ENCODE peak calls at places on chromosomes 1 and 21, in ten cellular contexts. One of them, this sample, is unnamed.

GRCh38 chr1:54834007-54834541 is 33.0 kb upstream of the TTC22 start:
- DNase-seq in NCI-H1092: no peak
- DNase-seq in activated naive CD8-positive, alpha-beta T cell treated with anti-CD3 and anti-CD28 coated beads, Interleukin-2, amount 50 U/mL, for 24 hours: no peak
- DNase-seq in epithelial cell of prostate: no peak
- DNase-seq in activated CD4-positive, CD25-positive, alpha-beta regulatory T cell: no peak
- DNase-seq in MG63: no peak
- DNase-seq in choroid plexus epithelial cell: no peak
- DNase-seq in endodermal cell: no peak
- DNase-seq in breast epithelium: no peak
- DNase-seq in ELF-1: no peak
- DNase-seq in this sample: no peak

GRCh38 chr21:36430841-36431240 is 45.6 kb downstream of the CHAF1B start:
- DNase-seq in NCI-H1092: no peak
- DNase-seq in activated naive CD8-positive, alpha-beta T cell treated with anti-CD3 and anti-CD28 coated beads, Interleukin-2, amount 50 U/mL, for 24 hours: no peak
- DNase-seq in epithelial cell of prostate: no peak
- DNase-seq in activated CD4-positive, CD25-positive, alpha-beta regulatory T cell: no peak
- DNase-seq in MG63: peak
- DNase-seq in choroid plexus epithelial cell: peak
- DNase-seq in endodermal cell: no peak
- DNase-seq in breast epithelium: no peak
- DNase-seq in ELF-1: no peak
- DNase-seq in this sample: no peak

GRCh38 chr21:17371470-17371869 is 141.4 kb upstream of the CXADR start:
- DNase-seq in NCI-H1092: no peak
- DNase-seq in activated naive CD8-positive, alpha-beta T cell treated with anti-CD3 and anti-CD28 coated beads, Interleukin-2, amount 50 U/mL, for 24 hours: no peak
- DNase-seq in epithelial cell of prostate: peak
- DNase-seq in activated CD4-positive, CD25-positive, alpha-beta regulatory T cell: no peak
- DNase-seq in MG63: no peak
- DNase-seq in choroid plexus epithelial cell: peak
- DNase-seq in endodermal cell: no peak
- DNase-seq in breast epithelium: no peak
- DNase-seq in ELF-1: no peak
- DNase-seq in this sample: no peak

GRCh38 chr1:92483442-92484170 is 3.1 kb downstream of the GFI1 start:
- DNase-seq in NCI-H1092: no peak
- DNase-seq in activated naive CD8-positive, alpha-beta T cell treated with anti-CD3 and anti-CD28 coated beads, Interleukin-2, amount 50 U/mL, for 24 hours: peak
- DNase-seq in epithelial cell of prostate: no peak
- DNase-seq in activated CD4-positive, CD25-positive, alpha-beta regulatory T cell: no peak
- DNase-seq in MG63: no peak
- DNase-seq in choroid plexus epithelial cell: no peak
- DNase-seq in endodermal cell: peak
- DNase-seq in breast epithelium: no peak
- DNase-seq in ELF-1: peak
- DNase-seq in this sample: peak

GRCh38 chr1:108842525-108843181 is 14.2 kb downstream of the AKNAD1 start:
- DNase-seq in NCI-H1092: no peak
- DNase-seq in activated naive CD8-positive, alpha-beta T cell treated with anti-CD3 and anti-CD28 coated beads, Interleukin-2, amount 50 U/mL, for 24 hours: no peak
- DNase-seq in epithelial cell of prostate: no peak
- DNase-seq in activated CD4-positive, CD25-positive, alpha-beta regulatory T cell: no peak
- DNase-seq in MG63: no peak
- DNase-seq in choroid plexus epithelial cell: no peak
- DNase-seq in endodermal cell: no peak
- DNase-seq in breast epithelium: no peak
- DNase-seq in ELF-1: no peak
- DNase-seq in this sample: no peak

GRCh38 chr1:94919241-94920030 is 7.5 kb downstream of the CNN3 start:
- DNase-seq in NCI-H1092: no peak
- DNase-seq in activated naive CD8-positive, alpha-beta T cell treated with anti-CD3 and anti-CD28 coated beads, Interleukin-2, amount 50 U/mL, for 24 hours: no peak
- DNase-seq in epithelial cell of prostate: no peak
- DNase-seq in activated CD4-positive, CD25-positive, alpha-beta regulatory T cell: no peak
- DNase-seq in MG63: no peak
- DNase-seq in choroid plexus epithelial cell: no peak
- DNase-seq in endodermal cell: no peak
- DNase-seq in breast epithelium: no peak
- DNase-seq in ELF-1: no peak
- DNase-seq in this sample: peak

GRCh38 chr1:155062702-155063411 is 683 bp upstream of the EFNA4 start:
- DNase-seq in NCI-H1092: peak
- DNase-seq in activated naive CD8-positive, alpha-beta T cell treated with anti-CD3 and anti-CD28 coated beads, Interleukin-2, amount 50 U/mL, for 24 hours: peak
- DNase-seq in epithelial cell of prostate: no peak
- DNase-seq in activated CD4-positive, CD25-positive, alpha-beta regulatory T cell: peak
- DNase-seq in MG63: no peak
- DNase-seq in choroid plexus epithelial cell: peak
- DNase-seq in endodermal cell: peak
- DNase-seq in breast epithelium: peak
- DNase-seq in ELF-1: peak
- DNase-seq in this sample: peak

GRCh38 chr1:48450505-48450904 is 21.5 kb downstream of the SPATA6 start:
- DNase-seq in NCI-H1092: no peak
- DNase-seq in activated naive CD8-positive, alpha-beta T cell treated with anti-CD3 and anti-CD28 coated beads, Interleukin-2, amount 50 U/mL, for 24 hours: no peak
- DNase-seq in epithelial cell of prostate: no peak
- DNase-seq in activated CD4-positive, CD25-positive, alpha-beta regulatory T cell: no peak
- DNase-seq in MG63: no peak
- DNase-seq in choroid plexus epithelial cell: peak
- DNase-seq in endodermal cell: no peak
- DNase-seq in breast epithelium: no peak
- DNase-seq in ELF-1: no peak
- DNase-seq in this sample: peak

GRCh38 chr1:37922767-37923550 is 23.9 kb downstream of the INPP5B start:
- DNase-seq in NCI-H1092: no peak
- DNase-seq in activated naive CD8-positive, alpha-beta T cell treated with anti-CD3 and anti-CD28 coated beads, Interleukin-2, amount 50 U/mL, for 24 hours: peak
- DNase-seq in epithelial cell of prostate: no peak
- DNase-seq in activated CD4-positive, CD25-positive, alpha-beta regulatory T cell: no peak
- DNase-seq in MG63: no peak
- DNase-seq in choroid plexus epithelial cell: no peak
- DNase-seq in endodermal cell: no peak
- DNase-seq in breast epithelium: no peak
- DNase-seq in ELF-1: no peak
- DNase-seq in this sample: no peak

GRCh38 chr1:18217398-18218043 is 109.9 kb downstream of the IGSF21 start:
- DNase-seq in NCI-H1092: peak
- DNase-seq in activated naive CD8-positive, alpha-beta T cell treated with anti-CD3 and anti-CD28 coated beads, Interleukin-2, amount 50 U/mL, for 24 hours: peak
- DNase-seq in epithelial cell of prostate: no peak
- DNase-seq in activated CD4-positive, CD25-positive, alpha-beta regulatory T cell: no peak
- DNase-seq in MG63: peak
- DNase-seq in choroid plexus epithelial cell: peak
- DNase-seq in endodermal cell: peak
- DNase-seq in breast epithelium: no peak
- DNase-seq in ELF-1: peak
- DNase-seq in this sample: no peak

GRCh38 chr1:54488831-54489626 is 59.0 kb upstream of the ACOT11 start:
- DNase-seq in NCI-H1092: peak
- DNase-seq in activated naive CD8-positive, alpha-beta T cell treated with anti-CD3 and anti-CD28 coated beads, Interleukin-2, amount 50 U/mL, for 24 hours: peak
- DNase-seq in epithelial cell of prostate: no peak
- DNase-seq in activated CD4-positive, CD25-positive, alpha-beta regulatory T cell: peak
- DNase-seq in MG63: peak
- DNase-seq in choroid plexus epithelial cell: peak
- DNase-seq in endodermal cell: peak
- DNase-seq in breast epithelium: peak
- DNase-seq in ELF-1: peak
- DNase-seq in this sample: peak